ENCODE peak calls at places on chromosomes 5 and 9, in eight cellular contexts. M, O, N, W, U, L, T and G are unnamed samples.
A peak's percentile ranks its signal among the peaks of the same experiment; 100 is the strongest.

GRCh38 chr5:28500511-28500910 is 1462.1 kb upstream of the CDH9 start:
- DNase-seq in M (no peak), O (no peak), N (no peak), W (no peak), U (no peak), L (no peak), T (no peak), G (no peak)

GRCh38 chr9:135706288-135706687 is 4.3 kb downstream of the KCNT1 start:
- DNase-seq in M (no peak), O (no peak), N (no peak), W (peak; percentile 43), U (no peak), L (no peak), T (no peak), G (no peak)

GRCh38 chr9:24036459-24036858 is 210.4 kb upstream of the ELAVL2 start:
- DNase-seq in M (no peak), O (no peak), N (no peak), W (no peak), U (no peak), L (no peak), T (no peak), G (no peak)

GRCh38 chr5:179930788-179931473 is 23.2 kb upstream of the TBC1D9B start:
- DNase-seq in M (no peak), O (no peak), N (no peak), W (no peak), U (no peak), L (no peak), T (peak; percentile 16), G (no peak)

GRCh38 chr9:34331191-34331590 is 1.8 kb downstream of the NUDT2 start:
- DNase-seq in M (no peak), O (no peak), N (no peak), W (no peak), U (no peak), L (no peak), T (no peak), G (no peak)

GRCh38 chr5:160199410-160199911 is 29.8 kb upstream of the FABP6 start:
- DNase-seq in M (no peak), O (peak; percentile 54), N (no peak), W (peak; percentile 39), U (peak; percentile 73), L (peak; percentile 51), T (peak; percentile 84), G (no peak)

GRCh38 chr5:159936686-159937329 is 20.5 kb downstream of the ADRA1B start:
- DNase-seq in M (no peak), O (peak; percentile 62), N (no peak), W (peak; percentile 91), U (peak; percentile 42), L (peak; percentile 18), T (no peak), G (no peak)

GRCh38 chr5:23042231-23042630 is 189.1 kb upstream of the CDH12 start:
- DNase-seq in M (no peak), O (no peak), N (no peak), W (no peak), U (no peak), L (no peak), T (no peak), G (no peak)

GRCh38 chr5:580436-580835 is 31.7 kb upstream of the CEP72 start:
- DNase-seq in M (no peak), O (no peak), N (no peak), W (no peak), U (no peak), L (no peak), T (peak; percentile 22), G (no peak)

GRCh38 chr9:14029811-14030210 is 284.1 kb downstream of the NFIB start:
- DNase-seq in M (no peak), O (peak; percentile 45), N (no peak), W (no peak), U (no peak), L (no peak), T (no peak), G (no peak)

GRCh38 chr5:151581841-151582583 is 9.1 kb downstream of the FAT2 start:
- DNase-seq in M (no peak), O (no peak), N (no peak), W (peak; percentile 88), U (no peak), L (no peak), T (no peak), G (no peak)

GRCh38 chr9:121568101-121568460 is 68.4 kb upstream of the GGTA1 start:
- DNase-seq in M (no peak), O (no peak), N (no peak), W (no peak), U (peak; percentile 54), L (no peak), T (no peak), G (no peak)

GRCh38 chr9:129834489-129835127 is 467 bp downstream of the C9orf78 start:
- DNase-seq in M (no peak), O (no peak), N (no peak), W (no peak), U (no peak), L (no peak), T (no peak), G (no peak)

GRCh38 chr9:116632990-116633441 is 54.1 kb upstream of the TRIM32 start:
- DNase-seq in M (no peak), O (peak; percentile 51), N (no peak), W (no peak), U (no peak), L (no peak), T (no peak), G (no peak)

GRCh38 chr5:149503006-149503405 is 48.2 kb downstream of the CSNK1A1 start:
- DNase-seq in M (no peak), O (no peak), N (no peak), W (no peak), U (no peak), L (no peak), T (no peak), G (no peak)

GRCh38 chr5:132019337-132019736 is 7.9 kb upstream of the ACSL6 start:
- DNase-seq in M (no peak), O (no peak), N (no peak), W (no peak), U (no peak), L (no peak), T (no peak), G (no peak)

GRCh38 chr5:43165323-43165722 is 26.7 kb upstream of the NIM1K start:
- DNase-seq in M (no peak), O (no peak), N (no peak), W (no peak), U (no peak), L (no peak), T (no peak), G (no peak)

DNA sequence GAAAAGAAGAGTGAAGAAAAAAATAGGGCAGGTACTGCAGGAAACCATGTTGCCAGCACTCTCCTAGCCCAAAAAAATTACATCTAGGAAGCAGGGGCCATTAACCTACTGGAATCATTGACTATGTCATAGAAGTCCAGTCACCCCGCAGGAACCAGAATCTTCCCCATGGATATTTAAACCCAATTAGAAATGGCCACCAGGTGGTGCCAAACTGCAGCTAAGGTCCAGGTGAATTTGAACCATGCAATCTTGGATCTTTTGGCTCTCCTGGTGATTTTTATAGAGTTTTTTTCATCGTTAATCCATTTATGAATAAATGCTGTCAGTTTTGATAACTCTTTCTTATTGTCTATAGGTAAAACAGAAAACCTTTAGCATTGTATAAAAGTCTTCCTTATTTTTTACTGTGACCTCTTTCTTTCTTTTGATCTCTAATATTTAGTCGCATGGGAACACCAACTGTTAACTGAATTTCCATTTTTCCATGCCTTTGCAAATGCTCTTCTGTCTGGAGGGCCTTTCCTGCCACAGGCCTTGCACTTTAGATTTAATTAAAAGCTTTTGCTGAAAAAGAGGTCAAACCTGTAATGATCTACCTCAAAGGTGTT is 147.5 kb upstream of the FGF10 start:
- DNase-seq in M (no peak), O (peak; percentile 24), N (peak; percentile 22), W (peak; percentile 5), U (peak; percentile 57), L (peak; percentile 31), T (no peak), G (no peak)
- TF ChIP-seq CTCF in M (peak; percentile 60), O (peak; percentile 63), N (peak; percentile 72), W (peak; percentile 78), U (peak; percentile 55), L (peak; percentile 38), T (peak; percentile 79), G (peak; percentile 3)

DNA sequence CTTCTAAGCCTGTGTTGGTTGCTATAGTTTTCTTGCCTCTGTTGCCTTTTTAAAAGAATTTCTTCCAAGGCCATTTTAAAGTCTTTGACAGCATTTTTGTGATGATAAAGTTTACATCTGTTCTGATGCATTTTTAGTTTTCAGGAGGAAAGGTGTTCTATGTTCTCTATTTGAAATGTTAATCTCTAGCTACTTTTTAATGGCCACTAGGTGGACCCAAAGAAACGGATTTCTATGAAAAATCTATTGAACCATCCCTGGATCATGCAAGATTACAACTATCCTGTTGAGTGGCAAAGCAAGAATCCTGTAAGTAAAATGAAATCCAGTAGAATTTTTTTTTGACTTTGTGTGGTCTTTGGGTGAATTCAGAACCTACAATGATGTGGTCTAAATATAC is 60.2 kb downstream of the MELK start:
- DNase-seq in M (no peak), O (peak; percentile 73), N (peak; percentile 8), W (peak; percentile 12), U (no peak), L (peak; percentile 66), T (no peak), G (no peak)
- TF ChIP-seq CTCF in M (peak; percentile 63), O (peak; percentile 62), N (peak; percentile 49), W (peak; percentile 58), U (peak; percentile 60), L (peak; percentile 49), T (peak; percentile 79), G (peak; percentile 31)

DNA sequence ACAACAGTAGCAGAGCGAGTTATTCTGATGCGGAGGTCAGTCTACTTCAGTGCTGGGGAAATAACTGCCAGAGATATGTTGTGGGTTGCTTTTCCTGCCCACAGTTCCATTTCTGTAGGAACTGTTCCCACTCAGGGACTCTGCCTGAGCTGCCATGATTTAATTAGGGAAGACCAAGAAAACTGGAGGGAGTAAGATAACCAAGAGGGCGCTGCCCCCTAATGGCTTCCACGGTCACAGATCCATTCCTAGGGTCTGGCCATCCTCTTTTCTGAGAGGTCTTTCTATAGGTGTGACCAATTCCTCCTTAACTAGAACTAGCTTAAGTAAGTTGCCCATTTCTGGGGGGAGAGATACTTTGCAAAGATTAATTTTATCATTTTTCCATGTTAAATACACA is 125.9 kb downstream of the APBA1 start:
- DNase-seq in M (no peak), O (no peak), N (no peak), W (no peak), U (no peak), L (peak; percentile 15), T (no peak), G (no peak)
- TF ChIP-seq CTCF in M (peak; percentile 49), O (peak; percentile 35), N (peak; percentile 35), W (peak; percentile 39), U (no peak), L (peak; percentile 47), T (peak; percentile 67), G (peak; percentile 41)

DNA sequence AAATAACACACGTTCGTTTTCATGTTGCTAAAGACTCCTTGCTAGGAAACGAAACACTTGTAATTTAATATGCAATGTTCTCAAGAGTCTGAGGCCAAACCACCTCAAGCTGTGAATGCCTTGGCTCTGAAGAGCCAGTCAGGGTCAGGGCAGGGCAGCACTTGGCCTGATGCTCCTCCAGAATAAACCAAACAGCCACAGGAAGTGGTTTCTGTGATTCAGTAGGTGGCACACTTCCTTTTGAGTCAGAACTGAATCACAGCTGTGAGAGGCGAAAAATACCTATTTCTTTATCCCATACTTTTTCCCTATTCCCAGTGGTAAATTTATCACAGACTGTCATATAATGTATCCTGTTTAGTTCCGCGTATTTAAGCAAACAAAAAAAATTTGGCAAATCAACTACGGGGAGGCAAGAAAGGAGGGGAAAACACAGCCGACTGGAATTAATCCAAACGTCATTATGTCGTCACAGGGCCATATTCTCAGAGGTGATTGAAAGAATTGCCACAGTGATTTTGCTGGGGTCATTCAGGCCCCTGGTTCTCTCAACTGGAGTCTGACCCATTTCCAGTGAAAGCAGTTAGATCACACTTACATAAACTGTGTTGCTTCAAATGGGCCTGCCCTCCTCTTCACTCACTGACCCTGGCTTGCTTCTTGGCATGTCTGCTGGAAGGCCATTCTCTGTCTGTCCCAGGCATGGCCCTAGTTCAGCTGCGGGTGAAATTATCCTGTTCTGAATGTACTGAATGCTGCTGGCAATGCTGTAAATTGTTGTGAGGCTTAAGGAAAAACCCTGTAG is 71.2 kb downstream of the ARRDC3 start:
- DNase-seq in M (peak; percentile 99), O (peak; percentile 100), N (peak; percentile 98), W (peak; percentile 97), U (peak; percentile 77), L (peak; percentile 99), T (no peak), G (peak; percentile 97)
- TF ChIP-seq CTCF in M (no peak), O (peak; percentile 13), N (no peak), W (no peak), U (no peak), L (no peak), T (peak; percentile 15), G (no peak)